ENCODE peak calls at places on chromosome 20, in nine cellular contexts. U, N, Q, P, H, M, I, E and S are unnamed samples.

GRCh38 chr20:33229843-33230242 is 6.0 kb upstream of the BPIFA1 start:
- DNase-seq in U (no peak), N (no peak), Q (no peak), P (no peak), H (no peak), M (peak), I (no peak), E (no peak), S (no peak)

GRCh38 chr20:58349586-58349985 is 39.4 kb upstream of the VAPB start:
- DNase-seq in U (peak), N (no peak), Q (peak), P (no peak), H (no peak), M (no peak), I (peak), E (no peak), S (no peak)

GRCh38 chr20:5220334-5221077 is 93.7 kb downstream of the CDS2 start:
- DNase-seq in U (no peak), N (no peak), Q (no peak), P (no peak), H (no peak), M (no peak), I (no peak), E (no peak), S (no peak)

GRCh38 chr20:37680420-37680819 is 13.4 kb upstream of the CTNNBL1 start:
- DNase-seq in U (no peak), N (no peak), Q (peak), P (no peak), H (no peak), M (no peak), I (no peak), E (no peak), S (peak)

GRCh38 chr20:50710492-50711063 is 19.2 kb upstream of the RIPOR3 start:
- DNase-seq in U (no peak), N (no peak), Q (peak), P (no peak), H (no peak), M (no peak), I (no peak), E (no peak), S (no peak)

GRCh38 chr20:53930651-53931504 is 139.5 kb downstream of the BCAS1 start:
- DNase-seq in U (no peak), N (no peak), Q (peak), P (no peak), H (no peak), M (no peak), I (no peak), E (no peak), S (no peak)

GRCh38 chr20:56762829-56763228 is 133.7 kb downstream of the TFAP2C start:
- DNase-seq in U (no peak), N (no peak), Q (no peak), P (no peak), H (no peak), M (no peak), I (no peak), E (no peak), S (no peak)

GRCh38 chr20:62320581-62321354 is 18.0 kb downstream of the ADRM1 start:
- DNase-seq in U (peak), N (no peak), Q (peak), P (peak), H (peak), M (peak), I (peak), E (no peak), S (peak)

GRCh38 chr20:12966468-12967085 is 42.2 kb upstream of the SPTLC3 start:
- DNase-seq in U (no peak), N (no peak), Q (peak), P (no peak), H (no peak), M (no peak), I (no peak), E (no peak), S (peak)

GRCh38 chr20:34522969-34523871 is 7.0 kb downstream of the DYNLRB1 start:
- DNase-seq in U (peak), N (no peak), Q (peak), P (peak), H (peak), M (peak), I (peak), E (no peak), S (peak)